ENCODE peak calls at places on chromosomes 1 and 21, in nine cellular contexts. L is stomach, P is suprapubic skin, N is A549, J is transverse colon, F is K562, S is HepG2, U is ovary, M is sigmoid colon. G is an unnamed sample.

GRCh38 chr1:38819516-38819915 is 40.1 kb downstream of the RRAGC start:
- DNase-seq in S (no peak), L (no peak), F (no peak), M (no peak), N (no peak), P (no peak), U (no peak), J (no peak), G (no peak)

GRCh38 chr21:41167348-41168342 is at the start of gene BACE2:
- DNase-seq in S (no peak), U (peak; percentile 79), F (peak; percentile 74), M (peak; percentile 93), N (peak; percentile 31), L (peak; percentile 86), P (peak; percentile 89), J (peak; percentile 87), G (peak; percentile 94)

GRCh38 chr21:31198575-31198974 is 145.5 kb downstream of the TIAM1 start:
- DNase-seq in L (no peak), P (no peak), U (no peak), S (peak; percentile 30), J (no peak), N (peak; percentile 13), M (no peak), F (peak; percentile 46), G (no peak)

GRCh38 chr1:216447898-216448568 is 24.8 kb upstream of the USH2A start:
- DNase-seq in M (no peak), F (no peak), N (no peak), L (no peak), U (no peak), J (no peak), P (no peak), S (no peak), G (no peak)

GRCh38 chr1:201025571-201026002 is 2.1 kb upstream of the KIF21B start:
- DNase-seq in J (no peak), S (no peak), M (no peak), F (peak; percentile 56), N (peak; percentile 79), P (no peak), U (no peak), L (no peak), G (no peak)

GRCh38 chr1:242129103-242129502 is 130.2 kb upstream of the MAP1LC3C start:
- DNase-seq in N (peak; percentile 14), U (no peak), S (peak; percentile 3), M (no peak), J (no peak), F (no peak), L (no peak), P (no peak), G (no peak)

GRCh38 chr1:211036701-211037494 is 97.0 kb downstream of the KCNH1 start:
- DNase-seq in P (no peak), N (peak; percentile 75), U (no peak), J (no peak), L (no peak), S (peak; percentile 39), M (no peak), F (no peak), G (no peak)

GRCh38 chr1:226609836-226610455 is 61.4 kb downstream of the STUM start:
- DNase-seq in L (no peak), S (no peak), N (no peak), M (peak; percentile 71), P (no peak), J (no peak), U (no peak), F (no peak), G (no peak)

GRCh38 chr1:68590473-68590872 is 93.6 kb upstream of the DEPDC1 start:
- DNase-seq in S (no peak), P (no peak), J (no peak), N (no peak), M (no peak), L (no peak), U (no peak), F (no peak), G (no peak)

GRCh38 chr1:205676002-205676401 is 4.3 kb downstream of the SLC45A3 start:
- DNase-seq in P (no peak), L (no peak), N (no peak), F (no peak), S (peak; percentile 78), U (no peak), M (no peak), J (peak; percentile 61), G (no peak)

GRCh38 chr21:38742580-38743260 is 63.0 kb upstream of the ETS2 start:
- DNase-seq in P (no peak), U (no peak), J (no peak), L (no peak), N (no peak), M (no peak), S (no peak), F (no peak), G (no peak)

GRCh38 chr1:33972676-33973395 is 109.0 kb downstream of the HMGB4 start:
- DNase-seq in N (no peak), J (no peak), F (no peak), M (peak; percentile 72), U (no peak), L (no peak), S (no peak), P (no peak), G (no peak)

GRCh38 chr1:15214507-15214906 is 32.5 kb upstream of the FHAD1 start:
- DNase-seq in F (no peak), J (peak; percentile 36), S (no peak), L (no peak), M (peak; percentile 93), N (no peak), P (no peak), U (peak; percentile 81), G (peak; percentile 82)

GRCh38 chr1:50971748-50972305 is 1.8 kb downstream of the CDKN2C start:
- DNase-seq in U (no peak), M (no peak), P (no peak), N (no peak), L (no peak), S (no peak), F (no peak), J (no peak), G (no peak)

GRCh38 chr1:87968259-87968955 is 639.7 kb downstream of the LMO4 start:
- DNase-seq in U (no peak), M (peak; percentile 76), J (peak; percentile 14), F (no peak), S (no peak), P (no peak), N (no peak), L (no peak), G (no peak)

GRCh38 chr21:29232601-29233541 is 65.9 kb upstream of the BACH1 start:
- DNase-seq in S (no peak), N (no peak), M (no peak), L (no peak), F (no peak), P (no peak), J (no peak), U (no peak), G (no peak)

GRCh38 chr1:207811920-207812720 is 60.3 kb downstream of the CD46 start:
- DNase-seq in N (peak; percentile 73), S (peak; percentile 64), L (peak; percentile 82), J (no peak), P (peak; percentile 80), M (peak; percentile 93), U (peak; percentile 52), F (peak; percentile 75), G (no peak)

GRCh38 chr1:118290046-118290445 is 105.0 kb upstream of the SPAG17 start:
- DNase-seq in P (no peak), N (no peak), J (no peak), M (no peak), L (no peak), F (no peak), S (no peak), U (no peak), G (no peak)

GRCh38 chr1:117257291-117257690 is 46.6 kb upstream of the VTCN1 start:
- DNase-seq in J (no peak), S (no peak), L (no peak), P (no peak), U (no peak), N (no peak), F (no peak), M (no peak), G (no peak)

GRCh38 chr1:28370220-28371010 is 875 bp downstream of the PHACTR4 start:
- DNase-seq in N (peak; percentile 51), S (no peak), F (no peak), P (peak; percentile 64), J (peak; percentile 34), U (peak; percentile 40), L (no peak), M (peak; percentile 24), G (no peak)

GRCh38 chr1:28371011-28371378 is 1.5 kb downstream of the PHACTR4 start:
- DNase-seq in L (no peak), M (no peak), N (no peak), U (no peak), F (no peak), P (no peak), S (no peak), J (no peak), G (no peak)

GRCh38 chr1:28369225-28369517 is 369 bp upstream of the PHACTR4 start:
- DNase-seq in S (no peak), P (no peak), U (no peak), L (no peak), M (no peak), J (no peak), F (no peak), N (no peak), G (no peak)

GRCh38 chr1:28365864-28366263 is 3.7 kb upstream of the PHACTR4 start:
- DNase-seq in P (no peak), J (peak; percentile 49), M (peak; percentile 2), L (no peak), S (no peak), N (no peak), U (no peak), F (no peak), G (no peak)

GRCh38 chr1:28369518-28370219 is at the start of gene PHACTR4:
- DNase-seq in F (peak; percentile 95), J (peak; percentile 94), N (peak; percentile 87), P (peak; percentile 93), S (peak; percentile 92), L (peak; percentile 94), M (peak; percentile 96), U (peak; percentile 90), G (peak; percentile 97)
- TF ChIP-seq POLR2A in F (peak; percentile 99), J (peak; percentile 88), N (peak; percentile 74), P (peak; percentile 20), S (peak; percentile 72), L (no peak), M (peak; percentile 85), U (peak; percentile 79), G (peak; percentile 44)

GRCh38 chr1:2231667-2232254 is 3.6 kb downstream of the SKI start:
- DNase-seq in F (peak; percentile 81), U (peak; percentile 88), N (no peak), L (peak; percentile 76), J (peak; percentile 83), P (peak; percentile 94), S (peak; percentile 78), M (peak; percentile 95), G (peak; percentile 96)
- H3K4me1 ChIP-seq in F (peaks cover 87% of the 10 kb centered on the region), U (peaks cover 31% of the 10 kb centered on the region), N (peaks cover 56% of the 10 kb centered on the region), L (peaks cover 78% of the 10 kb centered on the region), J (peaks cover 70% of the 10 kb centered on the region), P (peaks cover 81% of the 10 kb centered on the region), S (peaks cover 45% of the 10 kb centered on the region), M (peaks cover 78% of the 10 kb centered on the region), G (peaks cover 68% of the 10 kb centered on the region)

GRCh38 chr1:170831276-170831675 is 104.1 kb upstream of the MROH9 start:
- DNase-seq in F (no peak), P (no peak), L (no peak), J (no peak), S (no peak), M (no peak), N (no peak), U (no peak), G (no peak)
- TF ChIP-seq EP300 in F (no peak), P (no peak), L (no peak), J (no peak), S (no peak), M (no peak), N (no peak), U (no peak), G (no peak)

GRCh38 chr1:235971571-235972315 is 93.1 kb downstream of the NID1 start:
- DNase-seq in N (peak; percentile 88), J (peak; percentile 91), P (peak; percentile 96), F (peak; percentile 73), L (peak; percentile 88), U (peak; percentile 94), S (peak; percentile 84), M (peak; percentile 98), G (peak; percentile 88)
- TF ChIP-seq POLR2A in N (no peak), J (peak; percentile 42), P (peak; percentile 16), F (no peak), L (no peak), U (peak; percentile 75), S (peak; percentile 41), M (peak; percentile 37), G (no peak)

G was measured in upper lobe of left lung.